ENCODE peak calls at places on chromosome 20, in seven cellular contexts. I is astrocyte of the spinal cord; Q is GM13977; M is choroid plexus epithelial cell; C is stimulated activated CD4-positive, alpha-beta T cell treated with anti-CD3 and anti-CD28 coated beads, TNF-alpha, amount 100 ng/mL, for 24 hours; Y is right atrium auricular region; A is progenitor cell of endocrine pancreas. O is an unnamed sample.

GRCh38 chr20:37773260-37773825 is 79.5 kb downstream of the CTNNBL1 start:
- DNase-seq in Y (no peak), Q (no peak), C (no peak), I (no peak), M (no peak), A (no peak), O (no peak)

GRCh38 chr20:39861381-39861780 is 827.7 kb downstream of the MAFB start:
- DNase-seq in C (no peak), I (no peak), M (no peak), Q (no peak), A (no peak), Y (no peak), O (no peak)

GRCh38 chr20:48283470-48284110 is 498.3 kb upstream of the SULF2 start:
- DNase-seq in C (no peak), I (peak; percentile 77), A (no peak), Q (no peak), M (peak; percentile 97), Y (no peak), O (no peak)

GRCh38 chr20:51412333-51412761 is 130.2 kb downstream of the NFATC2 start:
- DNase-seq in A (no peak), M (peak; percentile 81), C (no peak), Y (peak; percentile 62), I (peak; percentile 76), Q (peak; percentile 14), O (no peak)

GRCh38 chr20:14384820-14385740 is 47.7 kb upstream of the FLRT3 start:
- DNase-seq in C (no peak), A (no peak), I (no peak), Y (no peak), M (no peak), Q (no peak), O (no peak)

GRCh38 chr20:45358282-45359068 is 4.5 kb upstream of the SYS1 start:
- DNase-seq in C (no peak), I (peak; percentile 60), A (no peak), M (peak; percentile 84), Y (peak; percentile 93), Q (no peak), O (no peak)

GRCh38 chr20:5316188-5317158 is at the start of gene PROKR2:
- DNase-seq in A (peak; percentile 32), M (no peak), Q (no peak), C (no peak), I (no peak), Y (no peak), O (no peak)

GRCh38 chr20:56187791-56188190 is 60.7 kb upstream of the MC3R start:
- DNase-seq in I (no peak), C (no peak), Q (no peak), M (no peak), A (no peak), Y (no peak), O (no peak)

GRCh38 chr20:4951299-4951698 is 50.0 kb downstream of the SLC23A2 start:
- DNase-seq in M (peak; percentile 87), I (peak; percentile 88), C (no peak), Y (peak; percentile 64), A (no peak), Q (no peak), O (no peak)

GRCh38 chr20:63672666-63673065 is 14.6 kb downstream of the RTEL1 start:
- DNase-seq in M (no peak), I (no peak), A (no peak), Y (no peak), C (no peak), Q (no peak), O (no peak)

GRCh38 chr20:32168184-32168910 is 39.2 kb downstream of the PLAGL2 start:
- DNase-seq in M (peak; percentile 77), I (peak; percentile 34), C (no peak), A (no peak), Y (no peak), Q (no peak), O (no peak)